ENCODE peak calls at places on chromosomes 16 and 17, in four cellular contexts. M, Q, E and O are unnamed samples.
A peak's percentile ranks its signal among the peaks of the same experiment; 100 is the strongest.

GRCh38 chr17:39144414-39144813 is 7.0 kb downstream of the PLXDC1 start:
- DNase-seq in E (no peak), Q (no peak), M (no peak), O (no peak)

GRCh38 chr16:2035431-2036199 is 8.9 kb downstream of the NHERF2 start:
- DNase-seq in M (no peak), E (no peak), Q (no peak), O (no peak)

GRCh38 chr17:54882371-54882770 is 18.3 kb upstream of the TOM1L1 start:
- DNase-seq in E (no peak), Q (no peak), M (no peak), O (no peak)

GRCh38 chr17:37088913-37089312 is 140.2 kb downstream of the AATF start:
- DNase-seq in Q (no peak), M (no peak), E (no peak), O (no peak)

GRCh38 chr16:24748242-24748641 is 18.8 kb downstream of the TNRC6A start:
- DNase-seq in M (no peak), E (peak; percentile 41), Q (no peak), O (peak; percentile 38)

GRCh38 chr17:17647521-17648178 is 33.6 kb upstream of the RAI1 start:
- DNase-seq in Q (no peak), M (no peak), E (no peak), O (no peak)

GRCh38 chr16:88700636-88701482 is 5.3 kb downstream of the RNF166 start:
- DNase-seq in M (peak; percentile 64), Q (peak; percentile 95), E (peak; percentile 86), O (peak; percentile 91)

GRCh38 chr16:65312071-65312470 is 190.2 kb upstream of the CDH11 start:
- DNase-seq in Q (no peak), E (no peak), M (no peak), O (no peak)

GRCh38 chr17:75099881-75100595 is 9.7 kb upstream of the ARMC7 start:
- DNase-seq in Q (no peak), M (no peak), E (no peak), O (no peak)

GRCh38 chr17:65261152-65261551 is 124.0 kb downstream of the RGS9 start:
- DNase-seq in M (no peak), Q (no peak), E (no peak), O (no peak)

GRCh38 chr17:8792646-8793045 is 6.5 kb downstream of the MFSD6L start:
- DNase-seq in Q (no peak), M (no peak), E (no peak), O (no peak)

GRCh38 chr16:89351645-89352044 is 134.1 kb downstream of the ZNF778 start:
- DNase-seq in E (no peak), Q (no peak), M (no peak), O (no peak)

GRCh38 chr17:41328207-41328606 is 12.7 kb upstream of the KRTAP17-1 start:
- DNase-seq in E (no peak), Q (no peak), M (no peak), O (no peak)
- TF ChIP-seq SPI1 in E (no peak), Q (no peak), M (no peak), O (no peak)

GRCh38 chr17:46782250-46782953 is 36.1 kb downstream of the WNT3 start:
- DNase-seq in Q (no peak), E (peak; percentile 84), M (no peak), O (no peak)
- TF ChIP-seq SPI1 in Q (no peak), E (no peak), M (no peak), O (no peak)

GRCh38 chr16:28999577-28999976 is 14.7 kb downstream of the LAT start:
- DNase-seq in E (no peak), M (no peak), Q (no peak), O (no peak)

GRCh38 chr16:29000019-29000418 is 15.2 kb downstream of the LAT start:
- DNase-seq in Q (no peak), E (no peak), M (no peak), O (no peak)

GRCh38 chr16:28998837-28999236 is 14.0 kb downstream of the LAT start:
- DNase-seq in M (no peak), Q (no peak), E (no peak), O (no peak)
- TF ChIP-seq SPI1 in M (no peak), Q (no peak), E (no peak), O (no peak)

GRCh38 chr17:81303385-81303784 is 8.3 kb upstream of the SLC38A10 start:
- DNase-seq in E (no peak), M (no peak), Q (no peak), O (no peak)

GRCh38 chr17:81302324-81302723 is 7.2 kb upstream of the SLC38A10 start:
- DNase-seq in Q (no peak), E (no peak), M (no peak), O (no peak)

GRCh38 chr17:81304196-81305015 is 9.3 kb upstream of the SLC38A10 start:
- DNase-seq in E (no peak), M (no peak), Q (no peak), O (no peak)

GRCh38 chr17:81301195-81302144 is 6.4 kb upstream of the SLC38A10 start:
- DNase-seq in E (no peak), M (no peak), Q (no peak), O (no peak)

DNA sequence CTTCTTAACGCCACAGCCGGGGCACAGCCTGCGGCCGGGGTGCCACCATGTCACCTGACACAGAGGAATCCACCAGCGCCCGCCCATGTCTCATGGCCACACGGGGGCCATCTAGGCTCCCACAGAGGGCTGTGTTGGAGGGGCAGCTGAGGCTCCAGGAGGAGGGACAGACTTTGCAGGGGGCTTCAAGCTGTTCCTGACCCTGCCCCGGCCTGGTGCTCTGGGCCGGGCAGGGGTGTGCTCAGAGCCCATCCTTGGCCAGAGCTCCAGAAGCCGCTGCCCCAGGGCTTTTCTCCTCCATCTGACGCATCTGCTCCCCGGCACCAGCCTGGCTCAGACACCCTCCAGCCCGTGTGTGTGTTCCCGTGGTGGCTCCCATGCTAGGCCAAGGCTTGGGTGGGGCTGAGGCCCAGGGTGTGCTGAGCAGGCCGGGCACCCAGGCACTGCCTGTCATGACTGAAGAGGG is 7.8 kb upstream of the SLC38A10 start:
- DNase-seq in Q (no peak), M (no peak), E (no peak), O (no peak)
- TF ChIP-seq SPI1 in Q (no peak), M (no peak), E (no peak), O (no peak)

DNA sequence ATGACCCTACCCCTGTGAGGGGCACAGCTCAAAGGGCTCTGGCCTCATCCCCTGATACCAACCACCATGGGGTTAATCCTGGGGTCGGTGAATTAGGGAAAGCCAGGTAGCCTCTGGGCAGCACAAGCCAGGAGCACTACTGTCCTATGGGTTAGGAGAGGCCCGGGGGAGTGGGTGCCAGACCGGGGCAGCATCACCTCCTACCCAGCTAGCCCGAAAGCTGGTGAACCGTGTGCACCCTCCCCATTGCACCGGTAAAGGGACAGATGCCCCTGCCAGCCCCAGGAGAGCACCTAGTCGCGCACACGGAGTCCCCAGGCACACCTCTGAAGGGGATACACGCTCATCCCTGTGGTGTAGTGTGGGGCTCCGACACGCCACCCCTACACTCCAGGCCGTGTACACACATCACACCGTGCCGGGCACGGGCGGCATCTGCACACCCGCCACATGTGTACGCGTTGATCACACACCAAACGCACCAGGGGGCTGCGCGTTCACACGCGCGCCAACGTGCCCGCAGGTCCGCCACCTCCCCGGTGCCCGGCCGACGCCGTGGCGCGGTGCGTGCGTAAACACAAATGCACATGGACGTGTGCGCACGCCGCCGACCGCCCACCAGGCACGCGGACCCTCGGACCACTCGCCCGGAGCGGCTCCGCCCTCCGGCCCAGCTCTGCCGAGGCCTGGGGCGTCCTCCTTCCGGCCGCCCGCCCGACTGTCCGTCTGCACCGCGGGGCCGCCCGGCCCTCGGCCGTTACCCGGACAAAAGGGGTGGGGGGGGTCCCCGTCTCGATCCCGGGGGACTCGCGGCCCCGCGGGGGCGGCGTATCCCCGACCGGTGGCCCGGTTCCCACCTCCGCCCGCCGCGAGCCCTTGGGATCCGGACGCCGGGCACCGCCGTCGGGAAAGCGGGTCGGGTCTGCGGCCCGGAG is 785 bp downstream of the UBALD1 start:
- DNase-seq in Q (peak; percentile 62), M (no peak), E (peak; percentile 50), O (peak; percentile 39)
- TF ChIP-seq SPI1 in Q (no peak), M (no peak), E (no peak), O (no peak)

GRCh38 chr17:27323538-27324212 is 29.8 kb downstream of the WSB1 start:
- DNase-seq in M (no peak), E (peak; percentile 58), Q (no peak), O (no peak)
- TF ChIP-seq SPI1 in M (no peak), E (no peak), Q (no peak), O (no peak)

GRCh38 chr17:27281438-27281837 is 12.5 kb upstream of the WSB1 start:
- DNase-seq in Q (no peak), M (no peak), E (no peak), O (no peak)

GRCh38 chr17:27282054-27282501 is 11.8 kb upstream of the WSB1 start:
- DNase-seq in M (peak; percentile 49), E (no peak), Q (peak; percentile 16), O (peak; percentile 55)

GRCh38 chr17:27285501-27285900 is 8.4 kb upstream of the WSB1 start:
- DNase-seq in Q (no peak), E (no peak), M (no peak), O (no peak)

GRCh38 chr17:27284811-27285415 is 9.0 kb upstream of the WSB1 start:
- DNase-seq in E (no peak), Q (no peak), M (no peak), O (no peak)

GRCh38 chr17:27283057-27283456 is 10.9 kb upstream of the WSB1 start:
- DNase-seq in M (no peak), E (no peak), Q (no peak), O (no peak)
- TF ChIP-seq SPI1 in M (no peak), E (no peak), Q (no peak), O (peak; percentile 70)

GRCh38 chr16:12300490-12300889 is 324.0 kb downstream of the SNX29 start:
- DNase-seq in M (no peak), E (no peak), Q (no peak), O (no peak)

GRCh38 chr16:12305847-12306246 is 329.3 kb downstream of the SNX29 start:
- DNase-seq in Q (no peak), E (no peak), M (no peak), O (no peak)

GRCh38 chr16:12300946-12301500 is 324.5 kb downstream of the SNX29 start:
- DNase-seq in Q (no peak), E (no peak), M (no peak), O (no peak)

GRCh38 chr16:12305081-12305596 is 328.6 kb downstream of the SNX29 start:
- DNase-seq in Q (no peak), E (no peak), M (no peak), O (no peak)

DNA sequence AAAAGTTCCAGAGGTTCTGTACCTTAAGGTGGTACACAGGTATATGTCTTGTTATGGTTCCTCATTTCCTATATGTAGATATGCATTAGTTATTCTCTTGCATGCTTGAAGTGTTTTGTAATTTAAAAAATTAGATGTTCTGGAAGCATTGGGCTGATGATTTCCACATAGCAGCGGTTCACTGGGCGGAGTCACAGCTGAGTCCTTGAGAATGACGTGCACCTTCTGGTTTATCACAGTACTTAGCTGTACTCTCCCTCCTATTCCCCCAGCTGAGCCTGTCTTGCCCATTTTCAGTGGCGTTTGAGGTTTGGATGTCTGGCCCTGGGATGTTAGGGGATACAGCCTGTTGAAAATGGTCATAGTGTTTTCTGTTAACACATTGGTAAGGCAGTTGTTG is 327.1 kb downstream of the SNX29 start:
- DNase-seq in E (no peak), Q (no peak), M (no peak), O (no peak)
- TF ChIP-seq SPI1 in E (no peak), Q (no peak), M (no peak), O (no peak)